ENCODE peak calls at places on chromosomes 5 and 9, in nine cellular contexts. K is ovary, R is body of pancreas, W is IMR-90, C is testis, M is tibial nerve, T is spleen, J is endothelial cell of umbilical vein, S is breast epithelium. D is an unnamed sample.

GRCh38 chr5:67246108-67246507 is 49.5 kb upstream of the CD180 start:
- DNase-seq in S (no peak), J (peak; percentile 77), T (no peak), K (no peak), R (no peak), C (peak; percentile 32), M (peak; percentile 76), W (peak; percentile 82), D (no peak)

GRCh38 chr9:91056917-91057316 is 255.3 kb downstream of the SYK start:
- DNase-seq in W (peak; percentile 60), R (no peak), S (no peak), T (no peak), C (no peak), K (no peak), J (peak; percentile 85), M (no peak), D (no peak)

GRCh38 chr9:131697908-131698714 is 41.8 kb downstream of the RAPGEF1 start:
- DNase-seq in T (no peak), C (no peak), R (no peak), J (no peak), M (peak; percentile 19), S (no peak), W (no peak), K (no peak), D (no peak)

GRCh38 chr9:132672413-132672690 is 2.1 kb downstream of the GTF3C4 start:
- DNase-seq in W (peak; percentile 26), S (no peak), T (no peak), C (no peak), K (no peak), R (no peak), J (peak; percentile 49), M (no peak), D (no peak)

GRCh38 chr5:1538741-1539392 is 15.1 kb upstream of the LPCAT1 start:
- DNase-seq in T (peak; percentile 57), W (no peak), C (peak; percentile 5), M (no peak), S (peak; percentile 3), R (no peak), K (peak; percentile 7), J (no peak), D (no peak)

GRCh38 chr9:91185193-91185886 is 176.4 kb downstream of the AUH start:
- DNase-seq in R (no peak), J (no peak), K (no peak), W (no peak), S (no peak), C (no peak), T (no peak), M (no peak), D (no peak)

GRCh38 chr5:107567901-107568671 is 102.7 kb downstream of the EFNA5 start:
- DNase-seq in C (no peak), K (no peak), S (no peak), W (no peak), T (no peak), M (no peak), R (no peak), J (no peak), D (no peak)

GRCh38 chr9:34501889-34502425 is 20.8 kb downstream of the ENHO start:
- DNase-seq in M (peak; percentile 51), J (peak; percentile 39), S (peak; percentile 86), W (peak; percentile 27), K (peak; percentile 28), R (peak; percentile 78), T (no peak), C (peak; percentile 95), D (peak; percentile 45)

GRCh38 chr5:176415240-176416122 is 858 bp downstream of the CLTB start:
- DNase-seq in M (no peak), K (no peak), S (peak; percentile 75), J (no peak), W (peak; percentile 49), R (peak; percentile 55), T (no peak), C (peak; percentile 37), D (peak; percentile 40)

GRCh38 chr5:133682496-133682895 is 70.2 kb upstream of the FSTL4 start:
- DNase-seq in C (no peak), S (no peak), R (no peak), J (no peak), K (no peak), M (no peak), T (peak; percentile 23), W (no peak), D (no peak)

GRCh38 chr5:157308826-157309465 is 43.0 kb downstream of the CYFIP2 start:
- DNase-seq in W (no peak), R (no peak), S (no peak), J (no peak), M (no peak), K (no peak), T (no peak), C (no peak), D (no peak)

GRCh38 chr5:82164957-82165698 is 113.0 kb downstream of the RPS23 start:
- DNase-seq in M (no peak), S (no peak), K (peak; percentile 26), R (peak; percentile 24), C (peak; percentile 26), J (no peak), W (peak; percentile 84), T (no peak), D (no peak)

GRCh38 chr5:61052870-61053269 is 107.9 kb downstream of the NDUFAF2 start:
- DNase-seq in C (no peak), R (no peak), J (peak; percentile 5), T (no peak), M (no peak), W (peak; percentile 91), K (no peak), S (no peak), D (no peak)

GRCh38 chr5:141618030-141618803 is 583 bp downstream of the DIAPH1 start:
- DNase-seq in K (peak; percentile 56), M (no peak), J (peak; percentile 61), S (peak; percentile 70), T (peak; percentile 83), R (peak; percentile 91), C (peak; percentile 47), W (peak; percentile 13), D (peak; percentile 41)

GRCh38 chr5:124274949-124275348 is 471.5 kb downstream of the ZNF608 start:
- DNase-seq in K (no peak), W (no peak), T (no peak), M (no peak), S (no peak), J (no peak), C (no peak), R (no peak), D (no peak)

GRCh38 chr5:59744531-59744992 is 149.0 kb downstream of the PDE4D start:
- DNase-seq in T (no peak), C (no peak), J (peak; percentile 90), R (no peak), S (no peak), K (no peak), M (no peak), W (peak; percentile 25), D (no peak)

GRCh38 chr9:125632321-125633115 is 74.5 kb downstream of the MAPKAP1 start:
- DNase-seq in M (no peak), J (peak; percentile 16), S (no peak), K (no peak), R (no peak), W (peak; percentile 22), C (no peak), T (no peak), D (no peak)

GRCh38 chr9:133593587-133593986 is 15.6 kb downstream of the FAM163B start:
- DNase-seq in M (no peak), T (no peak), K (no peak), R (no peak), W (no peak), S (no peak), C (no peak), J (no peak), D (no peak)

GRCh38 chr5:168827636-168828035 is 248.5 kb upstream of the PANK3 start:
- DNase-seq in C (no peak), K (no peak), S (no peak), T (no peak), W (no peak), M (no peak), R (no peak), J (no peak), D (no peak)
- TF ChIP-seq POLR2A in C (no peak), K (no peak), S (no peak), T (no peak), W (no peak), M (no peak), R (no peak), J (no peak), D (no peak)

DNA sequence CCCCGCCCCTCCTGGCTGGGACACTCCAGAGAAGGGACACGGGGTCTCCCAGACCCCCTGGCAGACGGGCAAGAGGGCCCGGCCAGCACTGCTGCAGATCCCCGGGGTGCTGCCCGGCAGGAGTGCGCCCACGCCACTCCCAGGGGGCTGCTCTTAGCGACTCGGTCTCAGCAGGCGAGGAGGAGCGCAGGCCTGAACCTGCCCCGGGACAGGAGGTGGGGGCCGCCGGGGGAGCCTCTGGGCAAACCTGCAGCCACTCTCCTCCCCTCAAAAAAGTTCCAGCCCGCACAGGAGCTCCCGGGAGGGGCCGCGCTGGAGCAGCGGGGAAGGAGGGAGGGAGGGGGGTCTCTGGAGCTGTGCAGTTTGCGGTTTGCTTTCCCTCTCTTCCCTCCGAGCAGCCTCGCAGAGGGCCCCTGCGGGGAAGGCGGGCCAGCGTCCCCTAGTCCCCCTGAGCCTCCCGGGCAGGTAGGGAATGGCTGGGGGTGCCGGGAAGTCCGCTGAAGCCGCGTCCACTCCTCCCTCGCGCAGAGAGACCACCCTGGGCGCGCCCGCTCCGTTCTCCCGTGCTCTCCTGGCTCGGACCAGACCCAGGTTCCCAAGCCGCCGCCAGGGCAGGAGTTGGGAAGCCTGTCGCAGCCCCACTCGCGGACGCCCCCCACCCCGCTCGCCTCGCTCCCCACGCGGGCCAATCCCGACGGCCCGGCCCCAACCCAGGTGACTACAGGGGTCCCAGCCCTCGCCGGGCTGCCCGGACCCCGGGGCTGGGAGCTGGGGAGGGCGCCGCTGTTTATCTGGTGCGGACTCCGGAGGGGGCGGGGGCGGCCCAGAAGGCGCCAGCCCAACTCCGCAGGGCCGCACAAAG is 44.2 kb downstream of the NACC2 start:
- DNase-seq in C (no peak), W (peak; percentile 16), R (no peak), M (no peak), K (peak; percentile 36), T (no peak), S (peak; percentile 17), J (peak; percentile 18), D (no peak)
- H3K27ac ChIP-seq in C (no peak overlapping the region), W (peak overlapping the region; percentile 31), R (peak overlapping the region; percentile 72), M (peak overlapping the region; percentile 74), K (peak overlapping the region; percentile 23), T (peak overlapping the region; percentile 81), S (no peak overlapping the region), J (peak overlapping the region; percentile 66), D (no peak overlapping the region)

GRCh38 chr5:138657360-138657759 is 82.2 kb upstream of the HSPA9 start:
- DNase-seq in J (no peak), K (no peak), C (no peak), S (no peak), W (no peak), M (no peak), T (no peak), R (no peak), D (no peak)
- H3K27me3 ChIP-seq in J (peaks cover 3% of the 10 kb centered on the region), K (no peaks in the 10 kb centered on the region), C (no peaks in the 10 kb centered on the region), S (no peaks in the 10 kb centered on the region), W (peaks cover 39% of the 10 kb centered on the region), M (no peaks in the 10 kb centered on the region), T (no peaks in the 10 kb centered on the region), R (no peaks in the 10 kb centered on the region), D (no peaks in the 10 kb centered on the region)

DNA sequence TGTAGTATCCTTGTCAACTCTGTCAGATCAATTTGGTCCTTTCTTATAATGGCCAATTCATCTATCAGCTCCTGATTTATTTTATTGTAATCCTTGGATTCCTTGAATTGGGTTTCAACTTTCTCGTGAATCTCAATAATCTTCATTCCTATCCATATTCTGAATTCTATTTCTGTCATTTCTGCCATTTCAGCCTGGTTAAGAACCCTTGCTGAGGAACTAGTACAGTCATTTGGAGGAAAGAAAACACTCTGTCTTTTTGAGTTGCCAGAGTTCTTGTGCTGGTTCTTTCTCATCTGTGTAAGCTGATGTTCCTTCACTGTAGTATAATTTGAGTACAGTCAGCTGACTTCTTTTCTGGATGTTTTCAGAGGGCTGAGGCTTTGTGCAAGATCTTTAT is 84.5 kb downstream of the CETN3 start:
- DNase-seq in R (no peak), K (no peak), M (no peak), W (no peak), S (no peak), J (no peak), C (no peak), T (no peak), D (no peak)
- TF ChIP-seq POLR2A in R (no peak), K (no peak), M (no peak), W (no peak), S (no peak), J (no peak), C (no peak), T (no peak), D (no peak)

D was measured in uterus.